ENCODE peak calls at places on chromosomes 11 and 22, in ten cellular contexts. L is dorsolateral prefrontal cortex, I is PC-9, P is A549, H is brain microvascular endothelial cell, S is psoas muscle, A is kidney epithelial cell, D is LNCaP clone FGC, W is colonic mucosa, M is heart right ventricle. O is an unnamed sample.
A peak's percentile ranks its signal among the peaks of the same experiment; 100 is the strongest.

GRCh38 chr22:25482868-25483639 is 81.4 kb upstream of the GRK3 start:
- DNase-seq in D (peak; percentile 14), A (no peak), I (no peak), L (peak; percentile 55), W (no peak), S (no peak), M (peak; percentile 50), P (no peak), H (no peak), O (no peak)

GRCh38 chr22:19892249-19892879 is 37.7 kb upstream of the GNB1L start:
- DNase-seq in H (peak; percentile 22), S (no peak), D (no peak), A (no peak), I (no peak), P (no peak), W (no peak), M (no peak), L (no peak), O (no peak)

GRCh38 chr11:15635501-15635900 is 520.8 kb downstream of the INSC start:
- DNase-seq in L (no peak), A (no peak), D (no peak), M (no peak), H (no peak), I (no peak), S (no peak), W (no peak), P (no peak), O (no peak)

GRCh38 chr11:28836285-28837081 is 728.3 kb downstream of the METTL15 start:
- DNase-seq in A (peak; percentile 85), H (peak; percentile 97), L (no peak), P (peak; percentile 78), W (no peak), D (no peak), M (no peak), S (no peak), I (peak; percentile 35), O (no peak)

GRCh38 chr11:103055174-103055890 is 36.6 kb downstream of the DCUN1D5 start:
- DNase-seq in D (no peak), A (peak; percentile 14), H (peak; percentile 20), W (no peak), I (no peak), L (no peak), P (no peak), S (no peak), M (no peak), O (no peak)

GRCh38 chr11:11476499-11476898 is 123.4 kb upstream of the CSNK2A3 start:
- DNase-seq in A (no peak), P (no peak), W (no peak), I (no peak), H (no peak), M (no peak), D (no peak), S (no peak), L (no peak), O (no peak)

GRCh38 chr11:9219115-9219514 is 46.0 kb downstream of the DENND5A start:
- DNase-seq in I (no peak), P (no peak), H (no peak), L (no peak), D (no peak), A (no peak), S (no peak), W (no peak), M (no peak), O (no peak)

GRCh38 chr22:49330421-49331222 is 497.1 kb downstream of the BRD1 start:
- DNase-seq in A (no peak), L (no peak), P (no peak), H (no peak), S (no peak), M (no peak), D (no peak), I (no peak), W (no peak), O (peak; percentile 64)

GRCh38 chr11:92453055-92453454 is 228.4 kb downstream of the FAT3 start:
- DNase-seq in L (no peak), D (no peak), S (no peak), A (peak; percentile 44), W (no peak), P (no peak), M (no peak), H (peak; percentile 81), I (peak; percentile 37), O (no peak)

GRCh38 chr22:36923458-36923784 is 10.0 kb downstream of the CSF2RB start:
- DNase-seq in H (no peak), A (no peak), S (no peak), M (no peak), P (no peak), L (no peak), I (no peak), W (no peak), D (no peak), O (no peak)

GRCh38 chr11:105000797-105001196 is 22.2 kb downstream of the CASP5 start:
- DNase-seq in S (no peak), D (no peak), I (no peak), W (no peak), H (no peak), L (no peak), M (peak; percentile 5), P (no peak), A (no peak), O (no peak)

GRCh38 chr11:114115406-114116054 is 56.0 kb downstream of the ZBTB16 start:
- DNase-seq in A (no peak), P (no peak), H (no peak), L (peak; percentile 7), W (no peak), M (no peak), D (no peak), S (no peak), I (no peak), O (no peak)

GRCh38 chr11:44621140-44621681 is 55.7 kb downstream of the CD82 start:
- DNase-seq in D (no peak), I (no peak), A (no peak), S (peak; percentile 74), P (peak; percentile 82), L (peak; percentile 78), M (peak; percentile 76), H (peak; percentile 44), W (peak; percentile 74), O (peak; percentile 93)
- TF ChIP-seq CTCF in D (peak; percentile 92), I (peak; percentile 99), A (peak; percentile 99), S (peak; percentile 94), P (peak; percentile 96), L (peak; percentile 95), M (peak; percentile 98), H (peak; percentile 96), W (peak; percentile 96), O (peak; percentile 99)

DNA sequence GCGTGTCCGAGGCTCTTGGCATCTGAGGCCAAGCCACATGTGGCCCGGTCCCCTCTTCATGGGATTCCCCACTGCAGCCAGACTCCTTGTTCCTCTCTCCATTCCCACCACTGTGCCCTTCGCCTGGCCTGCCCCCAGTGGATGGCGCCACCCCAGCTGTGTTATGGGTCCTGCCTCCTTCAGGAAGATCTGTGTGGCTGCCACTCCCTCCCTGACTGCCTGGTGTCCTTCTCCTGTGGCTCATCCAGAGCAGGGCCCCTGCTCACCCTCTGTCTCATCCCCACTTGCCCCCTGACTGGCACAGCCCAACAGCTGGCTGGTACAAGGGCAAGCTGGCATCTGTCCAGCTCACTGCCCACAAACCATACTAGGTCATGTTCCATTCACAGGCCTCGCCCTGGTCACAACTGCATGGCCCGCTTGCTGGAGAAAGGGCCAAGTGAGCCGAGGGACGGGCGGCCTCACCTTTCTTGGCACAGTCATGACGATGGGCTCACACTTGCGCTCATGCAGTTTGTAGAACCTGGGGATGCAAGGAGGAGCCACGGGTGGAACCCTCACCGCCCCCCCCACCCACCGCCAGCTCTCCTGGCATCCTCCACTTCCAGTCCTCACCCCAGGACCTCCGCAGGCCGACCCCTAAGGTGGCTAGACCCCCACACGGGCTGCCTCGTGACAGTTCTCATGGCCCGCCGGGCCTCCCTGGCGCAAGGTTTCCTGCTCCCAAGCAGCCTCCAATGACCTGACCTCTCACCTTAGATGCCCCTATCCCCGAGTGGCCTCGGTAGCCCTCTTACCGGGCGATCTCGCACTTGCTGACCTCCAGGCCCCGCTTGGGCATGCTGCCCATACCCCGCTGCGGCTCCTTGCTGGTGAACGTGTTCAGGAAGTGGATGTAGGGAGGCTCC is 2.1 kb upstream of the PTPRCAP start:
- DNase-seq in W (peak; percentile 61), S (no peak), D (no peak), P (peak; percentile 53), M (no peak), H (no peak), I (no peak), A (no peak), L (no peak), O (no peak)
- TF ChIP-seq CTCF in W (no peak), S (no peak), D (peak; percentile 23), P (peak; percentile 29), M (peak; percentile 14), H (peak; percentile 47), I (peak; percentile 41), A (peak; percentile 29), L (no peak), O (peak; percentile 26)

GRCh38 chr11:96242971-96243647 is 99.9 kb downstream of the MAML2 start:
- DNase-seq in A (peak; percentile 94), H (peak; percentile 98), P (peak; percentile 83), S (peak; percentile 93), L (peak; percentile 89), D (peak; percentile 75), M (peak; percentile 96), I (peak; percentile 97), W (peak; percentile 96), O (peak; percentile 96)

GRCh38 chr11:96238563-96239166 is 104.3 kb downstream of the MAML2 start:
- DNase-seq in L (no peak), I (no peak), H (no peak), A (no peak), W (no peak), D (no peak), S (no peak), M (no peak), P (no peak), O (no peak)

GRCh38 chr11:96237759-96238158 is 105.2 kb downstream of the MAML2 start:
- DNase-seq in M (no peak), A (no peak), I (peak; percentile 76), H (no peak), P (no peak), D (no peak), W (no peak), S (no peak), L (no peak), O (no peak)

GRCh38 chr11:96242191-96242845 is 100.7 kb downstream of the MAML2 start:
- DNase-seq in P (no peak), S (no peak), H (no peak), A (no peak), M (no peak), W (no peak), L (no peak), D (no peak), I (peak; percentile 65), O (no peak)

GRCh38 chr11:96241351-96241841 is 101.6 kb downstream of the MAML2 start:
- DNase-seq in A (no peak), P (no peak), S (no peak), M (no peak), D (no peak), L (no peak), H (no peak), W (peak; percentile 72), I (no peak), O (no peak)
- TF ChIP-seq CTCF in A (no peak), P (no peak), S (no peak), M (no peak), D (no peak), L (no peak), H (peak; percentile 41), W (no peak), I (peak; percentile 4), O (peak; percentile 37)

DNA sequence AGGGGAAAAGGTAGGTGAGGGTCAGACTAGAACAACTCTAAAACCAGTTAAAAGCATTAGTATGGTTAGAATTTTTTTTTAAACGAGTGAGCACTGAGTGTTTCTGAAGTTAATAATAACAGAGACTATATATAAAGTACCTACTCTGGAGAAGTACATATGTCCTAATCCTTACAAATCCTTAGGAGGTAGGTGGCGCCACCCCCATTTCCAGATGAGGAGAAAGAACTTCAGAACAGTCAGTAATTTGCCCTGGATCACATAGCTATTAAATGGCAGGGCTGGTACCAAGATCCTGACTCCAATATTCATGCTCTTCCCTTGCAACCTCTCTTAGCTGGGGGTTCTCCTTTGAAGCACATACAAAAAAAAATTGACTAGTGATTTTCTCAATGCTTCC is 80.5 kb downstream of the CLPB start:
- DNase-seq in L (peak; percentile 46), S (no peak), P (no peak), H (no peak), M (no peak), I (no peak), A (no peak), D (no peak), W (no peak), O (no peak)
- TF ChIP-seq CTCF in L (no peak), S (peak; percentile 11), P (peak; percentile 33), H (peak; percentile 51), M (peak; percentile 9), I (peak; percentile 42), A (peak; percentile 32), D (peak; percentile 16), W (no peak), O (peak; percentile 30)